ENCODE peak calls at places on chromosomes 11 and 22, in five cellular contexts. D is Right ventricle myocardium superior, C is heart right ventricle, I is EL, Z is neural progenitor cell. K is an unnamed sample.

GRCh38 chr22:19891350-19892248 is 36.9 kb upstream of the GNB1L start:
- DNase-seq in I (peak), C (no peak), D (no peak), Z (peak), K (peak)

GRCh38 chr11:67665537-67666302 is 8.7 kb downstream of the ALDH3B2 start:
- DNase-seq in D (no peak), I (no peak), Z (no peak), C (no peak), K (peak)

GRCh38 chr22:45336971-45337431 is 27.3 kb downstream of the FAM118A start:
- DNase-seq in D (peak), Z (no peak), I (no peak), C (peak), K (no peak)

GRCh38 chr11:76810151-76810853 is 27.1 kb downstream of the TSKU start:
- DNase-seq in D (no peak), I (peak), Z (no peak), C (peak), K (no peak)

GRCh38 chr22:37862570-37863325 is 13.5 kb downstream of the EIF3L start:
- DNase-seq in I (no peak), C (no peak), Z (no peak), D (no peak), K (no peak)

GRCh38 chr11:68693484-68693882 is 9.1 kb downstream of the GAL start:
- DNase-seq in Z (no peak), I (no peak), D (no peak), C (no peak), K (no peak)

GRCh38 chr11:62133328-62134065 is 9.7 kb downstream of the INCENP start:
- DNase-seq in C (no peak), D (peak), Z (no peak), I (no peak), K (no peak)

GRCh38 chr22:44399906-44400762 is 87.4 kb upstream of the SHISAL1 start:
- DNase-seq in Z (no peak), D (peak), C (no peak), I (no peak), K (no peak)